ENCODE peak calls at places on chromosomes 11 and 22, in six cellular contexts. K, V, O, X, I and G are unnamed samples.

GRCh38 chr11:58561394-58562102 is 14.1 kb downstream of the LPXN start:
- DNase-seq in X (no peak), O (no peak), I (no peak), K (no peak), V (no peak), G (no peak)

GRCh38 chr11:17543041-17543440 is 1.2 kb downstream of the USH1C start:
- DNase-seq in I (no peak), O (no peak), K (no peak), X (no peak), V (no peak), G (no peak)

GRCh38 chr11:130433357-130433756 is 4.9 kb upstream of the ADAMTS8 start:
- DNase-seq in X (no peak), O (no peak), I (no peak), V (no peak), K (no peak), G (no peak)

GRCh38 chr11:10591741-10592140 is 23.3 kb upstream of the LYVE1 start:
- DNase-seq in K (no peak), X (no peak), V (no peak), O (no peak), I (no peak), G (no peak)

GRCh38 chr11:112016765-112017356 is 8.3 kb upstream of the DLAT start:
- DNase-seq in I (no peak), V (no peak), K (peak), O (no peak), X (no peak), G (no peak)

GRCh38 chr11:17428930-17429329 is 40.5 kb upstream of the KCNJ11 start:
- DNase-seq in V (no peak), K (no peak), I (no peak), O (no peak), X (no peak), G (no peak)

GRCh38 chr22:26985217-26985616 is 327.8 kb downstream of the MIAT start:
- DNase-seq in X (no peak), O (no peak), V (no peak), I (no peak), K (no peak), G (no peak)

GRCh38 chr22:36232715-36233401 is 6.5 kb downstream of the APOL2 start:
- DNase-seq in V (no peak), K (no peak), O (no peak), X (no peak), I (no peak), G (no peak)

GRCh38 chr22:42648017-42648367 is 1.2 kb downstream of the CYB5R3 start:
- DNase-seq in V (no peak), O (no peak), K (no peak), X (no peak), I (no peak), G (no peak)

GRCh38 chr22:17786435-17787158 is 12.3 kb upstream of the BID start:
- DNase-seq in O (peak), K (peak), I (no peak), V (peak), X (no peak), G (no peak)

GRCh38 chr22:45890351-45890635 is 86.7 kb downstream of the WNT7B start:
- DNase-seq in X (peak), O (no peak), K (no peak), V (no peak), I (no peak), G (no peak)

GRCh38 chr22:37731804-37732471 is 35.1 kb downstream of the TRIOBP start:
- DNase-seq in V (peak), K (no peak), X (no peak), O (no peak), I (no peak), G (no peak)

GRCh38 chr11:83063073-83063754 is 8.5 kb downstream of the RAB30 start:
- DNase-seq in X (no peak), V (no peak), I (peak), K (no peak), O (no peak), G (no peak)

GRCh38 chr11:75654314-75654713 is 14.5 kb downstream of the MAP6 start:
- DNase-seq in X (no peak), O (no peak), I (peak), K (no peak), V (no peak), G (peak)

GRCh38 chr22:38858492-38858891 is 13.5 kb downstream of the CBX6 start:
- DNase-seq in I (no peak), K (no peak), O (no peak), X (no peak), V (no peak), G (no peak)

GRCh38 chr11:79438631-79439429 is 2.0 kb downstream of the TENM4 start:
- DNase-seq in X (peak), V (peak), O (peak), K (no peak), I (no peak), G (no peak)

GRCh38 chr11:2440646-2441045 is 3.7 kb downstream of the TRPM5 start:
- DNase-seq in V (no peak), O (no peak), I (no peak), X (peak), K (no peak), G (no peak)

GRCh38 chr11:35061516-35062440 is 77.2 kb upstream of the CD44 start:
- DNase-seq in K (no peak), V (no peak), X (no peak), O (no peak), I (peak), G (no peak)

GRCh38 chr11:14183973-14184372 is 175.0 kb downstream of the RRAS2 start:
- DNase-seq in V (no peak), K (no peak), I (no peak), X (no peak), O (no peak), G (no peak)

GRCh38 chr22:23772315-23773246 is at the start of gene MMP11:
- DNase-seq in I (peak), O (peak), V (peak), K (no peak), X (no peak), G (no peak)

GRCh38 chr22:44046485-44047141 is 22.5 kb downstream of the PARVB start:
- DNase-seq in V (peak), X (no peak), I (no peak), K (no peak), O (no peak), G (no peak)

GRCh38 chr11:66856496-66857233 is at the start of gene LRFN4:
- DNase-seq in X (peak), I (peak), K (no peak), V (no peak), O (no peak), G (no peak)

GRCh38 chr22:17939011-17939410 is 85.3 kb downstream of the MICAL3 start:
- DNase-seq in K (no peak), I (no peak), X (no peak), O (no peak), V (no peak), G (no peak)

GRCh38 chr22:17471901-17472566 is 91.3 kb upstream of the SLC25A18 start:
- DNase-seq in V (peak), K (no peak), I (no peak), X (no peak), O (no peak), G (no peak)

GRCh38 chr11:196786-197731 is 4.2 kb downstream of the SCGB1C1 start:
- DNase-seq in V (peak), I (no peak), K (no peak), O (no peak), X (peak), G (no peak)

GRCh38 chr11:66417000-66417399 is 3.8 kb upstream of the NPAS4 start:
- DNase-seq in K (no peak), I (no peak), V (no peak), O (no peak), X (no peak), G (no peak)

GRCh38 chr11:117458275-117459120 is 130.8 kb downstream of the CEP164 start:
- DNase-seq in I (no peak), O (no peak), X (no peak), V (peak), K (no peak), G (no peak)

GRCh38 chr11:44566952-44567875 is 1.8 kb downstream of the CD82 start:
- DNase-seq in V (peak), O (no peak), X (no peak), I (no peak), K (no peak), G (no peak)

GRCh38 chr11:125371451-125371935 is 124.6 kb downstream of the FEZ1 start:
- DNase-seq in I (no peak), O (no peak), V (peak), X (peak), K (no peak), G (no peak)

GRCh38 chr11:101848262-101848661 is 66.5 kb upstream of the CEP126 start:
- DNase-seq in I (peak), V (no peak), K (peak), X (no peak), O (peak), G (no peak)

GRCh38 chr11:66036334-66036710 is 10.0 kb upstream of the CATSPER1 start:
- DNase-seq in K (no peak), O (no peak), X (no peak), I (no peak), V (no peak), G (no peak)

GRCh38 chr22:21984793-21985192 is 2.2 kb upstream of the TOP3B start:
- DNase-seq in V (peak), I (peak), X (no peak), O (no peak), K (peak), G (no peak)

GRCh38 chr11:69170704-69171103 is 15.0 kb downstream of the SMIM38 start:
- DNase-seq in X (peak), K (no peak), V (no peak), O (no peak), I (peak), G (no peak)

GRCh38 chr11:93507517-93507916 is 35.7 kb downstream of the SMCO4 start:
- DNase-seq in X (no peak), I (no peak), O (no peak), K (no peak), V (no peak), G (no peak)

GRCh38 chr22:47112566-47112965 is 350.1 kb downstream of the TBC1D22A start:
- DNase-seq in K (no peak), V (no peak), X (peak), I (no peak), O (no peak), G (no peak)

GRCh38 chr11:122197055-122197987 is 81.3 kb upstream of the BLID start:
- DNase-seq in V (no peak), I (peak), O (no peak), X (peak), K (peak), G (peak)

GRCh38 chr11:122199661-122200060 is 83.6 kb upstream of the BLID start:
- DNase-seq in K (peak), X (no peak), O (no peak), I (peak), V (no peak), G (no peak)

GRCh38 chr11:122195790-122196189 is 79.8 kb upstream of the BLID start:
- DNase-seq in X (no peak), I (no peak), O (no peak), V (no peak), K (no peak), G (no peak)

GRCh38 chr11:122201126-122201525 is 85.1 kb upstream of the BLID start:
- DNase-seq in X (no peak), O (no peak), K (no peak), V (no peak), I (no peak), G (no peak)

GRCh38 chr11:122198291-122198983 is 82.4 kb upstream of the BLID start:
- DNase-seq in O (no peak), I (peak), V (no peak), X (no peak), K (peak), G (no peak)
- H3K27ac ChIP-seq in O (peak), I (peak), V (no peak), X (peak), K (peak), G (peak)

DNA sequence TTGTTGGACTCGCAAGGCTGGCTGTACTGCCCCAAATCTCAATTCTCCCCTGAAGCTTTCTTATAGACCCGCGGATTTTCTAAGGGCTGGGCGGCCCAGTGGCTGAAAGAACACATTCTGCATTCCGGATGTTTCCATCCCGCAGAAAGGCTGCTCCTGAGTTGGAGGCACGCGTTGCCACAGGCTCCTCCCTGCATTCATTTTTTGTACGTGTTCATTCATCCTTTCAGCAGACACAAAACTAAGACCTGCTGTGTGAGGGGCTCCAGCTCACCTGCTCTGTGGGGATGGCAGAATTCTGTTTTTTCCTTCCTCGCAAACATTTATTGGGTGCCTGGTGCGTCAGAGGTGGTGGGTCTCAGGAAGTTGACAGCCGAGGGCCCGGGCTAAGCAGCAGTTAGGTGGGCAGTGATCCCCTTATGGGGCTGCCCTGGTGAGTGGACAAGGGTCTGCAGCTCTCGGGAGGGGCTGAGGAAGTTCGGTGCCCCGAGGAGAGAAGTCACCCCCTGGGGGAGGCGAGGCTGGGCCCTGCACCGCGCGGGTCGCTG is 23.7 kb downstream of the SHANK3 start:
- DNase-seq in K (no peak), X (no peak), I (no peak), V (no peak), O (no peak), G (no peak)
- H3K27ac ChIP-seq in K (no peak), X (no peak), I (no peak), V (no peak), O (no peak), G (peak)

DNA sequence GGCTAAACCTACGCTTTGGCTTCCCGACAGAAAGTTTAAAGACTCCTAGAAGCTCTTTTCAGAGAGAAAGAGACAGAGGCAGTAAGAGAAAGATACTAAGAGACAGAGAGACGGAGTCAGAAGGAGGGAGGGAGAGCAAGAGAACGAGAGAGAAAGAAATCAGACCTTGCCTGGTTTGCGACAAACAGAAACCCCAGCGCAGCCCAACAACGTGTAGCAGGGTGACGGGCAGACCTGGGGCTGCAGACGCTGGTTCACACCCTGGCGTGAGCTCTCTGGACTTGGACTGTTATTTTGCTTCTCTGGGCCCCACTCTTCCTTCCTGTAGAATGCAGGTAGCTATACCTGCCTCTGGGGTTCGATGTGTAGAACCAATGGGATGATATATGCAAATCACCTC is 244.4 kb upstream of the SYN3 start:
- DNase-seq in V (no peak), I (no peak), K (no peak), O (no peak), X (no peak), G (no peak)
- H3K27ac ChIP-seq in V (no peak), I (no peak), K (no peak), O (no peak), X (no peak), G (no peak)

DNA sequence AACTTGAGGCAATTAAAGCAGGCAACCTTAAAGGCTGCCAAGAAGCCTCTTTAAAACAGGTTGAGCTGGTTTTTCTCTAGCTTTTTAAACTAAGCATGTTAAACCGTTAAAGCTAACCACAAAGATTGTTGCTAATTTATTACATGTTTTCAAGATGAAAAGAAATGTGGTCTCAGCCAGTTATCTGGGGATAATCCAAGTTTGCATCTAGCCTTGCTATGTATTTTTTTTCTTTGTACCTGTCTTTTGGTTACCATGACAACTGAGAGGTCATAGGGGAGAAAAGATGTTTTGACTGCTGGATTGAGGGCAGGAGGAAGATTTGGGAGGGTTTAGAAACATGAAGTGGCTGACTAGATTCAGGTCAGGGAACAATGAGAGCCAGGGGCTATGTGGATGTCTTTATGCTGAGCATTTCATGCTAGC is 19.2 kb upstream of the PGM2L1 start:
- DNase-seq in I (peak), X (no peak), K (no peak), O (no peak), V (no peak), G (peak)
- H3K27ac ChIP-seq in I (peak), X (peak), K (no peak), O (peak), V (no peak), G (peak)

GRCh38 chr22:30354644-30355043 is 2.0 kb downstream of the SF3A1 start:
- DNase-seq in K (no peak), I (no peak), X (no peak), O (no peak), V (no peak), G (no peak)

GRCh38 chr22:30361916-30362631 is 5.3 kb downstream of the CCDC157 start:
- DNase-seq in V (no peak), X (no peak), O (no peak), I (no peak), K (no peak), G (no peak)

GRCh38 chr22:30356392-30357230 is at the start of the genes CCDC157 and SF3A1:
- DNase-seq in K (peak), X (peak), I (peak), O (peak), V (peak), G (peak)

GRCh38 chr22:30362632-30363281 is 6.0 kb downstream of the CCDC157 start:
- DNase-seq in X (no peak), I (no peak), O (no peak), K (no peak), V (peak), G (no peak)

GRCh38 chr22:30357650-30358215 is 926 bp downstream of the CCDC157 start:
- DNase-seq in X (no peak), O (no peak), K (no peak), I (no peak), V (no peak), G (no peak)
- H3K27ac ChIP-seq in X (no peak), O (no peak), K (no peak), I (no peak), V (no peak), G (no peak)

GRCh38 chr11:119692547-119692834 is 36.5 kb downstream of the NECTIN1 start:
- DNase-seq in O (no peak), I (no peak), K (no peak), X (no peak), V (no peak), G (no peak)
- H3K27ac ChIP-seq in O (no peak), I (no peak), K (no peak), X (no peak), V (no peak), G (peak)

GRCh38 chr11:85742348-85742747 is 56.4 kb upstream of the CCDC89 start:
- DNase-seq in X (no peak), I (no peak), V (no peak), K (no peak), O (no peak), G (no peak)
- H3K27ac ChIP-seq in X (no peak), I (peak), V (no peak), K (no peak), O (no peak), G (peak)

DNA sequence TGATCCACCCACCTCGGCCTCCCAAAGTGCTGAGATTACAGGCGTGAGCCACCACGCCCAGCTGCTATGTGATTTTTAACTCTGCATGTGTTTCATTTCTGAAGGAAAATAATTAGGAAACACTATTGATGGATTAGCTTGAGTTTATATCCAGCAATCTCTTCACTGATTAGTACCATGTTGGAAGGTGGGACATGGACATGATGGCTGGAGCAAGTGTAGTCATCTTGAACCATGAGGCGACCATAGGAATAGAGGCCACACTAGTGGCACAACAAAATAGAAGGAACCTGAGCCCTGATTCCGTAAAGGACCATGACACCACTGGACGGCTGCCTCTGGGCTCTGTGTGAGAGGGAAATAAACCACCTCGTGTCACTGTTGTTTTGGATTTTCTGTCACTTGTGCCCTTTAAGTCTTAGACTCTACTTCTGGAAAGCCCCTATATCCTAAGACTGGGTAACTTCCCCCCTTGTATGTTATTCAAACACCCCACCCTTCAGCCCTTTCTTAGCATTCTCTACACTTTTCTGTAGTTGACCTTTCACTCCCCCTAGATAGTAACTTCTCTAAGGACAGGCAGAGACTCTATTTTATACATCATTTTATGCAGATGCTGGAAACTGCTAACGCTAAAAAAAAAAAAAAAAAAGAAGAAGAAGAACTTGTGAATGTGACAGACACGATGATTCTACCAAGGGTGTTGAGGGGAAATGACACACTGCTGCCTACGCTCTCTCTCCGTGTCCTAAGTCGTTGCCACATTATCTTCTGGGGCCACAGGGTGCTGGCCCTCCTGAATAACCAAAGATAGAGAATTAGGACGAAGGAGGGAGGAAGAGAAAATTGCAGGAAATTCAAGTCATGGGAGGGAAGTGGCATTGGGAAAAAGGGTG is 2.7 kb upstream of the VPS37C start:
- DNase-seq in I (no peak), V (no peak), O (no peak), K (no peak), X (peak), G (no peak)
- H3K27ac ChIP-seq in I (no peak), V (no peak), O (peak), K (no peak), X (no peak), G (no peak)

GRCh38 chr22:29195964-29196666 is 9.6 kb upstream of the EMID1 start:
- DNase-seq in O (no peak), X (peak), K (no peak), I (no peak), V (no peak), G (no peak)
- H3K27ac ChIP-seq in O (no peak), X (no peak), K (no peak), I (no peak), V (no peak), G (no peak)